ENCODE peak calls at places on chromosomes 4 and X, in four cellular contexts. M, H, J and B are unnamed samples.

GRCh38 chr4:147511005-147511660 is 30.2 kb downstream of the EDNRA start:
- DNase-seq in M (no peak), H (no peak), J (no peak), B (no peak)

GRCh38 chr4:108031427-108032083 is 41.9 kb downstream of the HADH start:
- DNase-seq in H (no peak), J (no peak), M (no peak), B (no peak)

GRCh38 chr4:85478576-85478975 is 3.6 kb downstream of the ARHGAP24 start:
- DNase-seq in J (no peak), M (no peak), H (no peak), B (no peak)

GRCh38 chrX:16870861-16871584 is 861 bp upstream of the RBBP7 start:
- DNase-seq in H (no peak), M (no peak), J (no peak), B (no peak)

GRCh38 chrX:130771230-130771629 is 131.8 kb downstream of the ENOX2 start:
- DNase-seq in M (no peak), H (no peak), J (no peak), B (no peak)

GRCh38 chr4:103443324-103443723 is 245.2 kb upstream of the CENPE start:
- DNase-seq in H (no peak), M (peak; percentile 1), J (peak; percentile 8), B (no peak)

GRCh38 chr4:185903205-185903604 is 91.2 kb upstream of the SORBS2 start:
- DNase-seq in M (no peak), H (no peak), J (no peak), B (no peak)

GRCh38 chr4:167883271-167883670 is 209.1 kb upstream of the ANXA10 start:
- DNase-seq in M (no peak), H (no peak), J (no peak), B (no peak)

GRCh38 chrX:39729834-39730670 is 367.7 kb downstream of the BCOR start:
- DNase-seq in M (no peak), H (peak; percentile 27), J (no peak), B (no peak)

GRCh38 chr4:145231906-145232700 is 51.7 kb upstream of the OTUD4 start:
- DNase-seq in H (no peak), M (no peak), J (no peak), B (no peak)

DNA sequence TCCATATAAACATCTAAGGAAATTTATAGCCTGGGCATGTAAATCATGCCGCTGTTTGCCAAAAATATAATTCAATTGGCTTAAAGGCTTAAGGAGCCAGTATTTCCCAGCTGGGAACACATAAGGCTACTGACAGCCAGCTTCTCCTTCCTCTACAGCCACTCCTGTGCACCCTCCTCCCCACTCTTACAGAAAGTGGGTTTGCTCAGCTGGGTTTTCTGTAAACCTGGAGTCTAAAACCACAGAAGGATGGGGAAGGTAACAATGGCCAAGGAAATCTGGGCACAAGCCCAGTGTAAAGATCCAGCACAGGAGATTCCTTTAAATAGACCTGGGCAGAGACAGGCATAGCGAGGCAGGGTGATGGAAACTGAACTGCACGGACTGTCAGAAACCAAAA is 18.5 kb downstream of the ACSL1 start:
- DNase-seq in H (no peak), M (no peak), J (no peak), B (no peak)
- H3K4me1 ChIP-seq in H (peaks cover 4% of the 10 kb centered on the region), M (peaks cover 66% of the 10 kb centered on the region), J (peaks cover 34% of the 10 kb centered on the region), B (peaks cover 9% of the 10 kb centered on the region)

GRCh38 chrX:43664708-43665107 is 8.6 kb downstream of the MAOA start:
- DNase-seq in H (no peak), J (no peak), M (no peak), B (no peak)

GRCh38 chrX:43663173-43663572 is 7.1 kb downstream of the MAOA start:
- DNase-seq in J (no peak), M (no peak), H (no peak), B (no peak)

GRCh38 chrX:43661521-43662240 is 5.6 kb downstream of the MAOA start:
- DNase-seq in M (no peak), H (no peak), J (no peak), B (no peak)

GRCh38 chrX:43664258-43664657 is 8.2 kb downstream of the MAOA start:
- DNase-seq in M (no peak), J (no peak), H (no peak), B (no peak)

DNA sequence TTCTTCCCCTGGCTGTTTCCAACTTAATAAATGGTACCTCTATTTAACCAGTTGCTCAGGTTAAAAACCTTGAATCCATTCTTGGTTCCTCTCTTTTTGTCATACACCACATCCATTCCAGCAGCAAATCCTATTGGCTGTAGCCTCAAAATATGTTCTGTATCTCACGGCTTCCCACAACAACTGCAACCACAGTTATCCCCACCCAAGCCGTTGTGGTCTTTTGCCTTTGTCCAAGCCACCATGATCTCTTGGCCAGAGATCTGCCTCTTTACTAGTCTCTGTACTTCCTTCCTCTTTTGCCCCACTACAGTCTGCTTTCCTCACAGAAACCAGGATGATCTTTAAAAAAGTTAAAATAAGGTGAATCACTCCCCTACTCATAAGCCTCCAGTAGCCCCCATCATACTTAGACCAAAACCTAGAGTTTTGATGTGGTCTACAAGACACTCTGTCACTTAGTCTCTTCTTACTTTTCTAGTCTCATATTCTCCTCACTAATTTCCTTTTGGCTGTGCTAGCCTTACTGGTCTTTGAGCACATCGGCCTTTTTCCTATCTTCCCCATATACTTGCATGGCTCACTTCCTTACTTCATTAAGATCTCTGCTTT is 10.3 kb downstream of the MAOA start:
- DNase-seq in M (no peak), H (no peak), J (no peak), B (no peak)
- TF ChIP-seq TCF7L2 in M (no peak), H (no peak), J (no peak), B (no peak)

GRCh38 chr4:183443609-183444148 is 757 bp upstream of the CDKN2AIP start:
- DNase-seq in H (no peak), M (no peak), J (no peak), B (no peak)

GRCh38 chr4:183448436-183448835 is 4.0 kb downstream of the CDKN2AIP start:
- DNase-seq in H (no peak), M (no peak), J (no peak), B (no peak)

GRCh38 chr4:183444149-183444952 is at the start of gene CDKN2AIP:
- DNase-seq in M (peak; percentile 92), J (peak; percentile 65), H (peak; percentile 92), B (no peak)

GRCh38 chr4:183447646-183448045 is 3.2 kb downstream of the CDKN2AIP start:
- DNase-seq in M (no peak), J (no peak), H (no peak), B (no peak)

GRCh38 chr4:183444953-183445543 is 612 bp downstream of the CDKN2AIP start:
- DNase-seq in M (no peak), J (no peak), H (no peak), B (no peak)
- TF ChIP-seq REST in M (no peak), J (no peak), H (no peak), B (no peak)

GRCh38 chr4:79598801-79599200 is 190.8 kb upstream of the GK2 start:
- DNase-seq in M (no peak), J (no peak), H (no peak), B (no peak)

GRCh38 chr4:79603681-79604080 is 195.7 kb upstream of the GK2 start:
- DNase-seq in J (no peak), H (no peak), M (no peak), B (no peak)

GRCh38 chr4:79599691-79600090 is 191.7 kb upstream of the GK2 start:
- DNase-seq in J (no peak), H (no peak), M (no peak), B (no peak)

GRCh38 chr4:79607979-79608378 is 200.0 kb upstream of the GK2 start:
- DNase-seq in J (no peak), M (no peak), H (no peak), B (no peak)

DNA sequence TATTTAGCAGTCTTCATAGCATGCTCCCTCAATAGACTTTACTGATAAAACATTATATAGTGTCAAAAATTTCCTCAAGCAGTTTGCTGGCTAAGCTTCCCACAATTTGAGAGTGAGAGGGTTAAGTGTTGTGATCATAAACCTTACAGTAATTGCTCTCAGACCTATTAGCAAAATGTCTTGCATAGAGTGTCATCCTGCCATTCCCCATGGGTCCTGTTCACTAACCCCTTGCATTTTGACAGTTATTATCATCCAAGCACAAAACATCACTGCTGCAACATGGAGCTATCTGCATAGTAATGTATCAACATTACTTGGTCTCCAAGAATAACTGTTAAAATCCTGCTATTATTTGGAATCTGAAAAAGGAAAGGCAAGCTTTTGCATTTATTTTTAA is 196.1 kb upstream of the GK2 start:
- DNase-seq in M (no peak), J (no peak), H (no peak), B (no peak)
- H3K4me1 ChIP-seq in M (no peaks in the 10 kb centered on the region), J (no peaks in the 10 kb centered on the region), H (no peaks in the 10 kb centered on the region), B (no peaks in the 10 kb centered on the region)